ENCODE peak calls at places on chromosomes 5 and 9, in six cellular contexts. F is GM23338, J is HepG2, S is GM12878, I is K562, A is H1. P is an unnamed sample.
A peak's percentile ranks its signal among the peaks of the same experiment; 100 is the strongest.

GRCh38 chr5:120684749-120685415 is 220.8 kb downstream of the PRR16 start:
- DNase-seq in F (peak; percentile 69), J (no peak), S (no peak), I (peak; percentile 2), A (no peak), P (peak; percentile 31)

GRCh38 chr9:110583237-110583636 is 3.7 kb upstream of the SVEP1 start:
- DNase-seq in F (no peak), J (no peak), S (no peak), I (no peak), A (no peak), P (no peak)

GRCh38 chr5:84332106-84332505 is 52.6 kb downstream of the EDIL3 start:
- DNase-seq in F (no peak), J (no peak), S (no peak), I (no peak), A (no peak), P (no peak)

GRCh38 chr9:134231330-134231745 is 67.0 kb upstream of the RNU6ATAC start:
- DNase-seq in F (no peak), J (no peak), S (no peak), I (no peak), A (no peak), P (no peak)

GRCh38 chr5:159106193-159106568 is 6.5 kb upstream of the EBF1 start:
- DNase-seq in F (no peak), J (no peak), S (no peak), I (no peak), A (no peak), P (no peak)

GRCh38 chr9:14156046-14156445 is 157.9 kb downstream of the NFIB start:
- DNase-seq in F (no peak), J (no peak), S (peak; percentile 37), I (no peak), A (no peak), P (no peak)

GRCh38 chr5:75355236-75355635 is 18.2 kb downstream of the HMGCR start:
- DNase-seq in F (no peak), J (no peak), S (no peak), I (no peak), A (no peak), P (no peak)

GRCh38 chr5:53084856-53085255 is 24.7 kb downstream of the MOCS2 start:
- DNase-seq in F (no peak), J (no peak), S (no peak), I (no peak), A (no peak), P (no peak)

GRCh38 chr5:125412561-125413535 is 666.4 kb upstream of the ZNF608 start:
- DNase-seq in F (peak; percentile 85), J (peak; percentile 4), S (no peak), I (no peak), A (peak; percentile 62), P (peak; percentile 75)

GRCh38 chr5:9104576-9105339 is 441.1 kb downstream of the SEMA5A start:
- DNase-seq in F (no peak), J (no peak), S (no peak), I (no peak), A (no peak), P (no peak)

GRCh38 chr9:129834489-129835127 is 467 bp downstream of the C9orf78 start:
- DNase-seq in F (no peak), J (peak; percentile 7), S (no peak), I (peak; percentile 53), A (no peak), P (no peak)

GRCh38 chr5:126519637-126520592 is 75.1 kb downstream of the ALDH7A1 start:
- DNase-seq in F (no peak), J (no peak), S (no peak), I (peak; percentile 75), A (peak; percentile 41), P (no peak)

GRCh38 chr5:178581621-178582020 is 8.6 kb downstream of the COL23A1 start:
- DNase-seq in F (no peak), J (no peak), S (no peak), I (no peak), A (no peak), P (no peak)

GRCh38 chr5:135569755-135570452 is 8.9 kb downstream of the CXCL14 start:
- DNase-seq in F (peak; percentile 82), J (peak; percentile 27), S (no peak), I (peak; percentile 59), A (peak; percentile 66), P (peak; percentile 75)

GRCh38 chr9:85508616-85509015 is 233.1 kb downstream of the AGTPBP1 start:
- DNase-seq in F (peak; percentile 61), J (peak; percentile 9), S (no peak), I (peak; percentile 3), A (no peak), P (no peak)

GRCh38 chr5:98927242-98927987 is 1.4 kb downstream of the CHD1 start:
- DNase-seq in F (peak; percentile 45), J (no peak), S (no peak), I (peak; percentile 76), A (no peak), P (no peak)

GRCh38 chr5:130243641-130244040 is 339.4 kb downstream of the CHSY3 start:
- DNase-seq in F (peak; percentile 54), J (no peak), S (no peak), I (no peak), A (no peak), P (peak; percentile 21)

GRCh38 chr5:169408735-169409134 is 107.8 kb upstream of the SLIT3 start:
- DNase-seq in F (no peak), J (no peak), S (no peak), I (no peak), A (no peak), P (no peak)

GRCh38 chr5:91189480-91190332 is 193.4 kb downstream of the ARRDC3 start:
- DNase-seq in F (no peak), J (peak; percentile 3), S (no peak), I (no peak), A (no peak), P (no peak)

GRCh38 chr9:114284316-114285060 is 38.4 kb upstream of the ORM1 start:
- DNase-seq in F (no peak), J (no peak), S (no peak), I (no peak), A (no peak), P (peak; percentile 7)

GRCh38 chr5:172830876-172831662 is 3.0 kb upstream of the ERGIC1 start:
- DNase-seq in F (no peak), J (no peak), S (no peak), I (no peak), A (no peak), P (no peak)

GRCh38 chr9:137083418-137084004 is 3.3 kb upstream of the MAN1B1 start:
- DNase-seq in F (no peak), J (peak; percentile 70), S (peak; percentile 66), I (peak; percentile 80), A (no peak), P (no peak)

GRCh38 chr5:170611446-170612088 is 107.7 kb downstream of the KCNIP1 start:
- DNase-seq in F (no peak), J (no peak), S (no peak), I (no peak), A (no peak), P (no peak)

DNA sequence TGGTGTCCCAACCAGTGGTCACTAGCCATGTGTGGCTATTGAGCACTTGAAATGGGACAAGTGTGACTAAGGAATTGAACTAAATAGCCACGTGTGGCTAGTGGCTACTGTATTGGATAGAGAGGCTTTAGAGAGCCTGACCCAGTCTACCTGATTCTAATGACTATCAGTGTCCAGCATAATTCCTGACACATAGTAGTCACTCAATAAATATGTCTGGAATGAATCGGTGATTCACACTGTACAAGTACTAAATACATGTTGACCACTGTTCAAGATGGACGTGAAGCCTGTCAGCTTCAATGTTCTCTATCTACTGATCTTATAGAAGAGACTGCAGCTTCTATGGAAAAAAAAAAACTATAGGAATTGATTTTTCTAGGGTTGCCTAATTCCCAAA is 57.7 kb upstream of the MAST4 start:
- DNase-seq in F (no peak), J (no peak), S (no peak), I (no peak), A (no peak), P (no peak)
- TF ChIP-seq CREB1 in F (no peak), J (no peak), S (no peak), I (no peak), A (no peak), P (no peak)

DNA sequence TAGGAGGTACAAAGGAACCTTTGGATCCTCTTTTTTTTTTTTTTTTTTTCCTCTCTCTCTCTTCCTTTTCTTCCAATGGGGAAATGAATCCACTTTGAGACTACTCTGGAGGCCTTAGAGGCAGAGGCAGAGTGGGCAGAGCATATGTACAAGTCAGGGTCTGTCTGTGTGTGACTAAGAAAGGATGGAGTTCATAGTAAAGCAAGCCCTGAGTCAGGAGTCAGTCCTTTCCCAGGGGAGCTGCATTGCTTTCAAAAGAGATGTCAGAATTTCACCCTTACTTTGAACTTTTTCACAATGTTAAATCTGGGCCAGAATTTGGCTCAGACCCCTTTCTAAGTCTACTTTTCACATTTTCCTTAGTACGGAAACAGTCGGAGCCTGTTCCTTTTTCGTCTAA is 792.5 kb upstream of the C9orf72 start:
- DNase-seq in F (no peak), J (no peak), S (no peak), I (no peak), A (no peak), P (no peak)
- TF ChIP-seq CREB1 in F (no peak), J (no peak), S (no peak), I (no peak), A (no peak), P (no peak)

GRCh38 chr5:6405591-6405990 is 27.2 kb upstream of the MED10 start:
- DNase-seq in F (no peak), J (no peak), S (no peak), I (no peak), A (no peak), P (no peak)

GRCh38 chr5:6403416-6403815 is 25.1 kb upstream of the MED10 start:
- DNase-seq in F (no peak), J (no peak), S (no peak), I (no peak), A (no peak), P (no peak)

GRCh38 chr5:6401410-6401809 is 23.1 kb upstream of the MED10 start:
- DNase-seq in F (no peak), J (no peak), S (no peak), I (no peak), A (no peak), P (no peak)

GRCh38 chr5:6404129-6404528 is 25.8 kb upstream of the MED10 start:
- DNase-seq in F (no peak), J (no peak), S (peak; percentile 8), I (no peak), A (no peak), P (no peak)

DNA sequence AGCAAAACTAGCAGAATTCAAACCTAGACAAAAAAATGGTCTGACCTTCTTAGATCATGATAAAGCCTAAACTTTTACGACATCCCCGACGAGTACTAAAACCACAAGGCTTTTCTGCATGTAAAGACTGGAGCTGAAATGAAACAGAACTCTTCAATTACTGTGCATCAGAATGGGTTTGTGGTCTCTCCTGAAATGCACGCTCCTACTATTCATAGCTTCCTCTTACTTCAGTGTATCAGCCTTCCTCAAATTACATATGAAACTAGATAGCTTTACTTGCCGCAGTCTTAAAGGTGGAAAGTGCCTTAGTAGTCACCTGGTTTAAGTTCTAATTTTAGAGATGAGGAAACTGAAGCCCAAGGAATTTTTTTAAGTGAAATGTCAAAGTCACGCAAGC is 24.6 kb upstream of the MED10 start:
- DNase-seq in F (no peak), J (no peak), S (peak; percentile 24), I (no peak), A (no peak), P (no peak)
- TF ChIP-seq CREB1 in F (no peak), J (no peak), S (no peak), I (no peak), A (no peak), P (no peak)

DNA sequence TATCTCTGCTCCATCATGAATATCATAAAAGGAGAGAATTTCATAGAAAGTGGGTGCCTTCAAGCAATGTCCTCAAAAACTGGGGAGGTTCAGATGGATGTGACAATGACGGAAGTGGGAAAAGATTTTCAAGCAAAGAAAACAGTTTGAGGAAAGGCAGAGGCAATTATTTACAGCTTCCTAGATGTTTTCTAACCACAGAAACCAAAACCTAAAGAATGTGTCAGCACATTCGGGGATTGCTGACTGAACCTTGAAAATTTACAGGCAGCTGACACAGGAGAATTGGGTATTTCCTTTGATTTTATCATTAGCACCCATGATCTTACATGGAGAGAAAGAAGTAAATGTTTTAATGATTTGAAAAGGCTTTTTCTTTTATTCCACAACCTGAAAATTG is 369.0 kb downstream of the ACTL7B start:
- DNase-seq in F (no peak), J (no peak), S (no peak), I (no peak), A (no peak), P (no peak)
- TF ChIP-seq CREB1 in F (no peak), J (no peak), S (no peak), I (no peak), A (no peak), P (no peak)

P was measured in WTC11.